ENCODE peak calls at places on chromosomes 4 and X, in eight cellular contexts. V is mucosa of descending colon, B is AG04450, A is tibial nerve, H is bronchial epithelial cell, J is right cardiac atrium, W is cardiac fibroblast, C is tibial artery. U is an unnamed sample.

GRCh38 chrX:41259516-41259915 is 74.4 kb upstream of the DDX3X start:
- DNase-seq in H (no peak), V (no peak), B (no peak), W (no peak), A (no peak), J (no peak), C (no peak), U (no peak)

GRCh38 chr4:137968956-137969709 is 273.0 kb downstream of the SLC7A11 start:
- DNase-seq in J (no peak), W (peak), B (peak), H (no peak), C (no peak), A (no peak), V (no peak), U (no peak)

GRCh38 chr4:75229783-75230570 is 284.2 kb downstream of the RCHY1 start:
- DNase-seq in A (no peak), H (no peak), J (no peak), V (no peak), B (no peak), C (no peak), W (peak), U (no peak)

GRCh38 chr4:78552398-78553396 is 1.1 kb downstream of the ANXA3 start:
- DNase-seq in J (no peak), C (no peak), B (no peak), A (no peak), V (peak), W (no peak), H (peak), U (peak)

GRCh38 chr4:171162478-171162877 is 650.7 kb upstream of the GALNTL6 start:
- DNase-seq in J (no peak), B (no peak), C (no peak), W (no peak), A (no peak), H (no peak), V (no peak), U (no peak)

GRCh38 chr4:29079260-29079659 is 1640.9 kb upstream of the PCDH7 start:
- DNase-seq in H (no peak), A (no peak), C (no peak), V (no peak), J (no peak), B (no peak), W (no peak), U (no peak)

GRCh38 chrX:39759526-39760224 is 338.1 kb downstream of the BCOR start:
- DNase-seq in H (no peak), B (no peak), W (peak), J (no peak), V (no peak), C (no peak), A (no peak), U (no peak)

GRCh38 chrX:11759172-11759460 is 1.1 kb downstream of the MSL3 start:
- DNase-seq in A (no peak), C (no peak), H (no peak), W (no peak), V (no peak), B (no peak), J (no peak), U (no peak)

GRCh38 chr4:168421671-168422070 is 58.6 kb downstream of the DDX60L start:
- DNase-seq in J (no peak), W (peak), H (peak), V (no peak), A (no peak), B (no peak), C (no peak), U (no peak)

GRCh38 chrX:38192007-38192625 is 28.6 kb downstream of the SRPX start:
- DNase-seq in H (peak), B (no peak), C (no peak), V (peak), J (no peak), A (no peak), W (no peak), U (peak)

GRCh38 chr4:138021116-138021820 is 220.9 kb downstream of the SLC7A11 start:
- DNase-seq in J (no peak), A (no peak), H (peak), C (no peak), W (no peak), B (no peak), V (no peak), U (no peak)

GRCh38 chr4:110904435-110905050 is 281.7 kb upstream of the PITX2 start:
- DNase-seq in C (no peak), B (no peak), H (no peak), A (no peak), V (no peak), J (no peak), W (no peak), U (no peak)

GRCh38 chr4:141429933-141430332 is 206.4 kb upstream of the IL15 start:
- DNase-seq in B (no peak), C (no peak), W (no peak), H (no peak), V (no peak), A (no peak), J (no peak), U (no peak)

GRCh38 chrX:107742754-107743191 is 32.8 kb downstream of the TSC22D3 start:
- DNase-seq in C (no peak), W (no peak), B (no peak), J (no peak), V (peak), A (no peak), H (no peak), U (no peak)
- H3K4me3 ChIP-seq in C (peak), W (peak), B (no peak), J (no peak), V (no peak), A (peak), H (no peak), U (no peak)

DNA sequence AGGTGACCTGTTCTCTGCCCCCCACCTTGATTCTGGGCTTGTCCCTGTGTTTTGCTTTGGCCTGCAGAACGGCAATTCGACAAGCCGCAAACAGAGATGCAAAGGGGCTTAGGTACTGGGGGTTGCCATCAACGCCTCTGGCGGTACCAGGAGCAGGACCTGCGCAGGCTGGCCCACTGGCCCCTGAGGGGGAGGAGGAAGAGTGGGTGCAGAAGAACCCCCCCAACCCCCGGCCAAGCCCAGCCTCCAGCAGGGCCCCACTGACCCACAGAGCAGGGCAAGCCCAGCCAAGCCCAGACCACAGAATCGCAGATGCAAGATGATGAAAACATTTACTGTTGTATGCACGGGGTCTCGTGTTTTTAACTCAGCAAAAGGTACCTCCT is 89.4 kb downstream of the PPP2R2C start:
- DNase-seq in H (no peak), W (no peak), B (no peak), V (no peak), J (no peak), A (no peak), C (no peak), U (no peak)
- H3K4me3 ChIP-seq in H (no peak), W (no peak), B (no peak), V (no peak), J (no peak), A (no peak), C (no peak), U (no peak)

DNA sequence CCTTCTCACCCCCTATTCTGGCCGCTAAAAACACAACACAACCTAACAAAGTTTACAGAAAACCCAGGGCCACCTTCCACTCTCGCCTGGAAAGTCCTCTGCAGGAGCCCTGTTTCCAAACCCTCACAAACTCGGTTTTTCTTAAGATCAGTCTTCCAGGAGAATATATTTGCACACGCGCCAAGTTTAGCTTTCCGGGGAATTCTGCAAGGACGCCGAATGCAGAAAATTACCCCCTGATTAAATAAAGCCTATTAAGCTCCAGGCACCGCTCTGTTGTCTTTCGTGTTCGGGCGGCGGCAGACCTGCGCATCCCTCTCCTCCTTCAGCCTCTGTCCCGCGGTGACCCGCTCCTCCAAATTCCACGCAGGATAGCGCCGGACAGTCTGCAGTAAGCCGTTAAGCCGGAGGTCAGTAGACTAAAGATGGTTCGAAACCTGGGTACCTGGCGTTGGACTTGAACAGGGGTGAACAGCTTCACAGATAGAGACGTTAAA is 5.0 kb downstream of the MSX1 start:
- DNase-seq in A (no peak), B (no peak), C (no peak), J (no peak), W (no peak), V (no peak), H (no peak), U (no peak)
- H3K4me3 ChIP-seq in A (no peak), B (no peak), C (no peak), J (no peak), W (no peak), V (no peak), H (no peak), U (no peak)

GRCh38 chrX:107674480-107675364 is 46.4 kb downstream of the PRPS1 start:
- DNase-seq in J (peak), B (no peak), H (peak), A (peak), W (peak), V (peak), C (peak), U (peak)
- H3K4me3 ChIP-seq in J (peak), B (no peak), H (no peak), A (peak), W (peak), V (no peak), C (peak), U (peak)

GRCh38 chr4:66691101-66691500 is 854.2 kb downstream of the CENPC start:
- DNase-seq in C (no peak), J (no peak), B (no peak), W (no peak), V (no peak), H (no peak), A (no peak), U (peak)
- H3K4me3 ChIP-seq in C (no peak), J (no peak), B (no peak), W (no peak), V (no peak), H (no peak), A (no peak), U (no peak)

GRCh38 chr4:108156391-108156790 is 12.3 kb downstream of the LEF1 start:
- DNase-seq in W (no peak), C (no peak), J (no peak), H (no peak), B (no peak), A (no peak), V (no peak), U (no peak)

GRCh38 chr4:108157655-108158054 is 11.1 kb downstream of the LEF1 start:
- DNase-seq in C (no peak), V (no peak), H (no peak), J (no peak), W (no peak), B (no peak), A (no peak), U (no peak)

GRCh38 chr4:108159845-108160244 is 8.9 kb downstream of the LEF1 start:
- DNase-seq in H (no peak), C (no peak), V (no peak), A (no peak), J (no peak), B (no peak), W (no peak), U (no peak)

GRCh38 chr4:108163352-108163751 is 5.4 kb downstream of the LEF1 start:
- DNase-seq in W (no peak), H (no peak), A (no peak), B (no peak), V (no peak), C (no peak), J (no peak), U (no peak)

DNA sequence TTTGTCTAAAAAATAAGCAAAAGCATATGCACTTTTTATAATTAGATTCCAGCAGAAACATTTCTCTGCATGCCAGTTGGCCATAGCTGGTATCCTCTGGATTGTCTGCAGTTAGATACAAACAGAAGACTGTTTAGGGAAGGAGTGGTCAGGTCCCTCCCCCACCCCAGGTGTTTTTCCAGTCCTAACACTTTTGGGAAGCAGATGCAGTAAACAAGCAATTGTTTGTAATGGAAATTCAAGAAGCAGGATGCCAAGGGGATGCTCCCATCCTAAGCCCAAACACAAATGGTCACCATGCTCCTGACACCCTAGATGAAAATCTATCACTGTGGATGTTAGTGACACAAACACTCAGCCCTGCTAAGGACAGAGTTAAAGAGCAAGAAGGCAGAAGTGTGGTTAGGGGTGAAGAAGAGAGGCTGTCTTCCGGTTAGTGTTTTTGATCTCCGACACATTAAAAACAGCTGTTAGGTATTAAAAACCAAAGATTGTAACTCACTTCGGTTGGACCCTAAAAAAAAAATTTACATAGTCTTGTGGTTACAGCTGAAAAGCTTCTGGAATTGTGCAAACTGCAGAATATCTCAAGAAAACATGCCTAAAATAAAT is 7.9 kb downstream of the LEF1 start:
- DNase-seq in H (no peak), W (no peak), V (no peak), C (no peak), A (no peak), B (no peak), J (no peak), U (no peak)
- H3K4me3 ChIP-seq in H (no peak), W (no peak), V (no peak), C (no peak), A (no peak), B (no peak), J (no peak), U (no peak)

GRCh38 chr4:39451423-39452023 is 7.2 kb downstream of the RPL9 start:
- DNase-seq in C (no peak), V (no peak), J (no peak), W (no peak), A (no peak), B (no peak), H (no peak), U (peak)

GRCh38 chr4:39446483-39446841 is 12.3 kb downstream of the RPL9 start:
- DNase-seq in V (no peak), A (no peak), C (no peak), B (no peak), J (no peak), W (no peak), H (no peak), U (no peak)

GRCh38 chr4:39442910-39443480 is 15.7 kb downstream of the RPL9 start:
- DNase-seq in A (no peak), C (no peak), J (no peak), W (no peak), B (no peak), H (no peak), V (no peak), U (no peak)

GRCh38 chr4:39450618-39451017 is 8.1 kb downstream of the RPL9 start:
- DNase-seq in V (no peak), B (no peak), W (no peak), H (no peak), J (no peak), C (no peak), A (no peak), U (no peak)

GRCh38 chr4:39446842-39447573 is 11.7 kb downstream of the RPL9 start:
- DNase-seq in H (peak), J (peak), V (peak), B (no peak), C (peak), W (peak), A (no peak), U (peak)
- H3K4me3 ChIP-seq in H (peak), J (peak), V (peak), B (peak), C (peak), W (peak), A (peak), U (no peak)

GRCh38 chr4:8130346-8131066 is 28.1 kb downstream of the ABLIM2 start:
- DNase-seq in B (no peak), A (no peak), C (no peak), J (no peak), W (no peak), H (no peak), V (no peak), U (no peak)
- H3K4me3 ChIP-seq in B (no peak), A (no peak), C (no peak), J (no peak), W (no peak), H (no peak), V (no peak), U (no peak)

U was measured in NB4.